ENCODE peak calls at places on chromosomes 1 and 21, in four cellular contexts. P, D, C and E are unnamed samples.

GRCh38 chr1:24635195-24635843 is 7.8 kb upstream of the SRRM1 start:
- DNase-seq in P (peak; percentile 91), D (no peak), C (peak; percentile 38), E (peak; percentile 39)

GRCh38 chr1:28156821-28157220 is 19.7 kb downstream of the PTAFR start:
- DNase-seq in P (no peak), D (no peak), C (no peak), E (no peak)

GRCh38 chr21:35138665-35139381 is 89.7 kb upstream of the RUNX1 start:
- DNase-seq in P (peak; percentile 46), D (no peak), C (no peak), E (no peak)

GRCh38 chr21:44708866-44709425 is 2.4 kb downstream of the TSPEAR start:
- DNase-seq in P (no peak), D (peak; percentile 28), C (no peak), E (no peak)

GRCh38 chr1:2229032-2229920 is 1.2 kb downstream of the SKI start:
- DNase-seq in P (peak; percentile 72), D (peak; percentile 85), C (peak; percentile 27), E (peak; percentile 69)

GRCh38 chr21:37461494-37461893 is 94.9 kb downstream of the DYRK1A start:
- DNase-seq in P (peak; percentile 36), D (no peak), C (no peak), E (no peak)

GRCh38 chr1:231919269-231919886 is 292.8 kb downstream of the DISC1 start:
- DNase-seq in P (no peak), D (no peak), C (no peak), E (no peak)

GRCh38 chr1:43368646-43369020 is 822 bp upstream of the ELOVL1 start:
- DNase-seq in P (no peak), D (no peak), C (no peak), E (no peak)

GRCh38 chr1:66777846-66778245 is 23.2 kb downstream of the INSL5 start:
- DNase-seq in P (no peak), D (no peak), C (no peak), E (no peak)

GRCh38 chr1:12150456-12151200 is 16.2 kb upstream of the TNFRSF1B start:
- DNase-seq in P (no peak), D (no peak), C (no peak), E (no peak)

GRCh38 chr1:45259053-45259452 is 52.6 kb upstream of the ZSWIM5 start:
- DNase-seq in P (no peak), D (no peak), C (no peak), E (no peak)

GRCh38 chr1:53112271-53112774 is 30.1 kb downstream of the SLC1A7 start:
- DNase-seq in P (peak; percentile 38), D (no peak), C (no peak), E (no peak)

GRCh38 chr21:46093668-46094400 is 4.1 kb upstream of the COL6A2 start:
- DNase-seq in P (no peak), D (no peak), C (no peak), E (peak; percentile 2)

GRCh38 chr1:53326088-53326597 is 1.7 kb downstream of the LRP8 start:
- DNase-seq in P (peak; percentile 92), D (peak; percentile 89), C (peak; percentile 78), E (peak; percentile 88)

GRCh38 chr1:214454619-214455396 is 96.6 kb downstream of the PTPN14 start:
- DNase-seq in P (peak; percentile 56), D (no peak), C (no peak), E (no peak)

GRCh38 chr21:34513109-34513675 is 1.2 kb upstream of the KCNE1 start:
- DNase-seq in P (peak; percentile 52), D (no peak), C (no peak), E (no peak)

GRCh38 chr1:159992161-159992560 is 38.1 kb upstream of the SLAMF9 start:
- DNase-seq in P (peak; percentile 5), D (no peak), C (no peak), E (no peak)

GRCh38 chr1:3390291-3390690 is 64.2 kb upstream of the ARHGEF16 start:
- DNase-seq in P (no peak), D (no peak), C (no peak), E (no peak)

GRCh38 chr1:45840704-45841103 is 37.3 kb downstream of the MAST2 start:
- DNase-seq in P (no peak), D (no peak), C (peak; percentile 71), E (no peak)

GRCh38 chr1:25055961-25056360 is 125.9 kb upstream of the RUNX3 start:
- DNase-seq in P (no peak), D (no peak), C (no peak), E (no peak)

GRCh38 chr1:247468746-247469145 is 10.8 kb upstream of the OR2B11 start:
- DNase-seq in P (no peak), D (no peak), C (no peak), E (no peak)

GRCh38 chr1:48066951-48067350 is 69.8 kb upstream of the TRABD2B start:
- DNase-seq in P (no peak), D (no peak), C (no peak), E (no peak)

GRCh38 chr1:204075890-204076837 is 3.2 kb downstream of the SOX13 start:
- DNase-seq in P (no peak), D (no peak), C (no peak), E (no peak)

GRCh38 chr1:81571946-81572345 is 228.8 kb upstream of the ADGRL2 start:
- DNase-seq in P (no peak), D (no peak), C (no peak), E (no peak)

GRCh38 chr21:26709090-26709489 is 136.0 kb upstream of the CYYR1 start:
- DNase-seq in P (peak; percentile 8), D (no peak), C (no peak), E (no peak)

GRCh38 chr1:167899253-167899681 is 14.7 kb downstream of the ADCY10 start:
- DNase-seq in P (no peak), D (no peak), C (no peak), E (peak; percentile 81)